ENCODE peak calls at places on chromosome 17, in seven cellular contexts. O is left lung, R is head of caudate nucleus, U is NCI-H69, F is sciatic nerve, Q is HL-60, N is HT-29. W is an unnamed sample.

GRCh38 chr17:32882734-32883133 is 5.8 kb upstream of the MYO1D start:
- DNase-seq in O (no peak), R (no peak), U (no peak), F (no peak), Q (no peak), N (no peak), W (no peak)

GRCh38 chr17:17313350-17313991 is 10.3 kb downstream of the NT5M start:
- DNase-seq in O (peak), R (peak), U (peak), F (peak), Q (peak), N (peak), W (peak)

GRCh38 chr17:49508061-49508865 is 13.2 kb downstream of the NGFR start:
- DNase-seq in O (no peak), R (no peak), U (peak), F (no peak), Q (no peak), N (no peak), W (no peak)

GRCh38 chr17:82598256-82599011 is 49.8 kb downstream of the WDR45B start:
- DNase-seq in O (peak), R (no peak), U (no peak), F (no peak), Q (no peak), N (no peak), W (no peak)

GRCh38 chr17:82056729-82057621 is 5.3 kb downstream of the GPS1 start:
- DNase-seq in O (peak), R (no peak), U (no peak), F (no peak), Q (no peak), N (no peak), W (no peak)

GRCh38 chr17:42460371-42460770 is 1.7 kb downstream of the ATP6V0A1 start:
- DNase-seq in O (no peak), R (no peak), U (no peak), F (no peak), Q (no peak), N (no peak), W (no peak)

GRCh38 chr17:20022701-20023100 is 13.5 kb downstream of the SPECC1 start:
- DNase-seq in O (no peak), R (no peak), U (no peak), F (no peak), Q (no peak), N (no peak), W (no peak)

GRCh38 chr17:59425085-59425901 is 93.8 kb downstream of the YPEL2 start:
- DNase-seq in O (no peak), R (no peak), U (no peak), F (peak), Q (no peak), N (no peak), W (peak)

GRCh38 chr17:43020789-43021738 is 1.1 kb downstream of the VAT1 start:
- DNase-seq in O (peak), R (peak), U (peak), F (peak), Q (peak), N (peak), W (peak)

GRCh38 chr17:69451416-69452394 is 37.2 kb downstream of the MAP2K6 start:
- DNase-seq in O (no peak), R (no peak), U (no peak), F (no peak), Q (no peak), N (no peak), W (no peak)

GRCh38 chr17:6544770-6545169 is 11.6 kb downstream of the PITPNM3 start:
- DNase-seq in O (no peak), R (no peak), U (peak), F (no peak), Q (no peak), N (no peak), W (no peak)

GRCh38 chr17:14442798-14443553 is 142.1 kb downstream of the HS3ST3B1 start:
- DNase-seq in O (no peak), R (no peak), U (no peak), F (no peak), Q (no peak), N (no peak), W (no peak)

GRCh38 chr17:9707917-9708316 is 62.6 kb downstream of the USP43 start:
- DNase-seq in O (no peak), R (no peak), U (no peak), F (no peak), Q (no peak), N (no peak), W (no peak)

GRCh38 chr17:57294075-57294474 is 37.8 kb downstream of the MSI2 start:
- DNase-seq in O (no peak), R (no peak), U (peak), F (no peak), Q (no peak), N (no peak), W (no peak)

GRCh38 chr17:32878211-32878610 is 1.3 kb upstream of the MYO1D start:
- DNase-seq in O (no peak), R (no peak), U (no peak), F (peak), Q (no peak), N (no peak), W (no peak)

GRCh38 chr17:63069245-63069644 is 103.2 kb downstream of the TANC2 start:
- DNase-seq in O (no peak), R (no peak), U (no peak), F (no peak), Q (no peak), N (no peak), W (no peak)

GRCh38 chr17:6554871-6555330 is 1.5 kb downstream of the PITPNM3 start:
- DNase-seq in O (peak), R (no peak), U (no peak), F (no peak), Q (no peak), N (no peak), W (peak)

GRCh38 chr17:5184284-5184683 is 7.4 kb downstream of the ZNF594 start:
- DNase-seq in O (no peak), R (no peak), U (no peak), F (no peak), Q (no peak), N (no peak), W (no peak)

GRCh38 chr17:72441899-72442298 is 321.1 kb downstream of the SOX9 start:
- DNase-seq in O (no peak), R (no peak), U (no peak), F (no peak), Q (no peak), N (no peak), W (no peak)

GRCh38 chr17:38868095-38868967 is 1.5 kb upstream of the LASP1 start:
- DNase-seq in O (no peak), R (no peak), U (peak), F (peak), Q (no peak), N (peak), W (peak)

W was measured in G401.